ENCODE peak calls at places on chromosomes 5 and 9, in ten cellular contexts. F is neural progenitor cell; B is thoracic aorta; H is GM23248; Q is HCT116; N is heart left ventricle; D is CD8-positive, alpha-beta memory T cell; S is tibial artery; T is SJSA1; R is adipocyte. L is an unnamed sample.

GRCh38 chr5:176663566-176663965 is 16.3 kb downstream of the TSPAN17 start:
- DNase-seq in F (no peak), B (no peak), H (no peak), Q (no peak), N (peak; percentile 20), D (no peak), S (no peak), T (no peak), R (no peak), L (no peak)

GRCh38 chr5:76615759-76616158 is 7.4 kb downstream of the F2RL2 start:
- DNase-seq in F (no peak), B (no peak), H (no peak), Q (no peak), N (no peak), D (no peak), S (no peak), T (no peak), R (no peak), L (no peak)

GRCh38 chr9:71665247-71665646 is 103.1 kb downstream of the CEMIP2 start:
- DNase-seq in F (no peak), B (no peak), H (no peak), Q (no peak), N (no peak), D (no peak), S (no peak), T (no peak), R (no peak), L (no peak)

GRCh38 chr5:99119326-99119725 is 190.5 kb upstream of the CHD1 start:
- DNase-seq in F (no peak), B (no peak), H (no peak), Q (no peak), N (no peak), D (no peak), S (no peak), T (no peak), R (no peak), L (no peak)

GRCh38 chr5:4243865-4244264 is 648.2 kb downstream of the IRX1 start:
- DNase-seq in F (no peak), B (no peak), H (no peak), Q (no peak), N (no peak), D (no peak), S (no peak), T (no peak), R (no peak), L (no peak)

GRCh38 chr5:71695069-71695468 is 24.0 kb upstream of the CARTPT start:
- DNase-seq in F (no peak), B (no peak), H (no peak), Q (no peak), N (no peak), D (no peak), S (no peak), T (no peak), R (no peak), L (no peak)

GRCh38 chr5:19608434-19608833 is 379.6 kb downstream of the CDH18 start:
- DNase-seq in F (no peak), B (no peak), H (no peak), Q (no peak), N (no peak), D (no peak), S (no peak), T (no peak), R (peak; percentile 48), L (no peak)

GRCh38 chr5:179828756-179829421 is 8.2 kb downstream of the SQSTM1 start:
- DNase-seq in F (no peak), B (no peak), H (no peak), Q (no peak), N (no peak), D (no peak), S (no peak), T (no peak), R (no peak), L (no peak)

GRCh38 chr9:113906411-113907110 is 30.5 kb downstream of the ZNF618 start:
- DNase-seq in F (no peak), B (no peak), H (peak; percentile 44), Q (no peak), N (no peak), D (no peak), S (no peak), T (no peak), R (peak; percentile 19), L (no peak)

GRCh38 chr5:145941677-145942130 is 5.3 kb downstream of the SH3RF2 start:
- DNase-seq in F (no peak), B (no peak), H (peak; percentile 61), Q (peak; percentile 39), N (no peak), D (no peak), S (no peak), T (peak; percentile 55), R (no peak), L (no peak)

GRCh38 chr9:126154182-126154827 is 172.3 kb upstream of the MVB12B start:
- DNase-seq in F (no peak), B (no peak), H (no peak), Q (no peak), N (no peak), D (no peak), S (peak; percentile 38), T (no peak), R (no peak), L (no peak)

GRCh38 chr5:18281947-18282557 is 647.8 kb downstream of the TAF11L14 start:
- DNase-seq in F (peak; percentile 25), B (no peak), H (peak; percentile 67), Q (no peak), N (no peak), D (no peak), S (no peak), T (no peak), R (peak; percentile 79), L (no peak)

GRCh38 chr5:172918421-172919371 is 40.5 kb upstream of the RPL26L1 start:
- DNase-seq in F (no peak), B (no peak), H (no peak), Q (no peak), N (no peak), D (peak; percentile 46), S (no peak), T (no peak), R (no peak), L (no peak)

GRCh38 chr5:14250778-14251711 is 107.9 kb downstream of the TRIO start:
- DNase-seq in F (no peak), B (no peak), H (no peak), Q (no peak), N (no peak), D (no peak), S (no peak), T (no peak), R (no peak), L (no peak)

GRCh38 chr5:56585466-56585865 is 229.9 kb upstream of the MAP3K1 start:
- DNase-seq in F (no peak), B (no peak), H (peak; percentile 63), Q (no peak), N (no peak), D (no peak), S (no peak), T (no peak), R (peak; percentile 45), L (no peak)

GRCh38 chr5:142303576-142303975 is 21.2 kb downstream of the SPRY4 start:
- DNase-seq in F (no peak), B (no peak), H (peak; percentile 54), Q (no peak), N (no peak), D (no peak), S (no peak), T (no peak), R (peak; percentile 9), L (no peak)

DNA sequence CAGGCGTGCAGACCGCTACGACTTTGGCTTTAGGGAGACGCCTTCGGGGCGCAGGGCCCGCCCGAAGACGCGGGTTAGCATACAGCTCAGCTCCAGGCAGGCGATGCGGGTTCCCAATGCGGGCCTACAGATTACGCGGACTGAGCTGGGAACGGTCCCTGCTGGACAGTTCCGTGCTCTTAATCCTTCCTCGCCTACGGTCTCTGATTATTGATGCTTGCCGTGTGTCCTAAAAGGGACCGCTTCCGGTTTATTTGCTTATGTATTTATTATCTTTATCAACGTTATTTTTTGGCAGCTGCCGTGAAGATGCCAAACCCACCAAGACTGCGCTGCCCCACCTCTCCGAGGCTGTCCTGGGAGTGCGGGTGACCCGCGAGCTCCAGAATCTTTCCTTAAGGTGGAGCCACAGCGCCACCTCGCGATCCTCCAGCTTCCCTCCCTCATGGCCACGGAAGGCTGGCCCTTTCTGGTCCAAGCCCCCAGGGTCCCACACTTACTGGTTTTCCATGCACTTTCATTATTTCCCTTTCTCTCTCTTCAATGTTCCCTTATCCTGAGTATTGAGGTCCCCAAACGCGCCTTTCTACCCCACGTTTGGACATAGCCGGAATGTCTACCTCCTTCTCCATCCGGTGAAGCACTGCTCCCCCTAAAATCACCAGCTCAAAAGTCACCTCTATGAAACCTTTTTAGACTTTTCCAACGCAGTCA is 7.0 kb upstream of the EBF1 start:
- DNase-seq in F (peak; percentile 93), B (no peak), H (peak; percentile 86), Q (peak; percentile 33), N (peak; percentile 85), D (peak; percentile 52), S (peak; percentile 85), T (peak; percentile 87), R (peak; percentile 92), L (peak; percentile 64)
- H3K27me3 ChIP-seq in F (peaks cover 100% of the 10 kb centered on the region), B (no peaks in the 10 kb centered on the region), H (no peaks in the 10 kb centered on the region), Q (peaks cover 54% of the 10 kb centered on the region), N (peaks cover 13% of the 10 kb centered on the region), D (peaks cover 24% of the 10 kb centered on the region), S (no peaks in the 10 kb centered on the region), T (peaks cover 2% of the 10 kb centered on the region), R (no peaks in the 10 kb centered on the region), L (peaks cover 43% of the 10 kb centered on the region)

DNA sequence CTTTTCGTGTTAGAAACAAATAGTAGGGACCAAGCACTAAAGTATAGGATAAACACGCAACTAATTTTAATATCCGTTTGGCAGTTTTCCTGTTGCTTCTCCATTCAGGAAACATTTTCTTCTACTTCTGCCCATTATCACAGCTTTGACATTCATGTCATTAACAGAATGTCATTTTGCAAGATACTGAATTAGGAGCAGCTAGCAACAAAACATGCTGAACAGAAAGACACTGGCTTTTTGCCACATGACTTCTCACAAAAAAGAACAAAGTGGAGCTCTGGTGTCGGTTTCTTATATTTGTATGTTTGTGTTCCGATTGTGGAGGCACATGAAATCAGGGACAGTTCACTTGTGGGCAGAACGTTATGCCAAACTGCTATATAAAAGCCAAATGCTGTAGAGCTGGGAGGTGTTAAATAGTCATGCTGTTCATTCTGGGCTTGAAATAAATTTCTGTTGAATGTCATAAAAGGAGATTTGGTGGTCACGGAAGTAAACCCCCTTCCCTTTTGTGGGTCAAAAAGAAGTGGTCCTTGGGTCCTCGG is 153.9 kb downstream of the CD180 start:
- DNase-seq in F (no peak), B (no peak), H (no peak), Q (no peak), N (no peak), D (no peak), S (no peak), T (no peak), R (no peak), L (no peak)
- H3K27me3 ChIP-seq in F (no peaks in the 10 kb centered on the region), B (no peaks in the 10 kb centered on the region), H (no peaks in the 10 kb centered on the region), Q (peaks cover 20% of the 10 kb centered on the region), N (no peaks in the 10 kb centered on the region), D (no peaks in the 10 kb centered on the region), S (no peaks in the 10 kb centered on the region), T (no peaks in the 10 kb centered on the region), R (no peaks in the 10 kb centered on the region), L (no peaks in the 10 kb centered on the region)

GRCh38 chr5:160918386-160918785 is 66.4 kb upstream of the ATP10B start:
- DNase-seq in F (no peak), B (no peak), H (no peak), Q (no peak), N (no peak), D (no peak), S (no peak), T (no peak), R (no peak), L (no peak)
- H3K27me3 ChIP-seq in F (no peaks in the 10 kb centered on the region), B (no peaks in the 10 kb centered on the region), H (no peaks in the 10 kb centered on the region), Q (no peaks in the 10 kb centered on the region), N (no peaks in the 10 kb centered on the region), D (no peaks in the 10 kb centered on the region), S (no peaks in the 10 kb centered on the region), T (no peaks in the 10 kb centered on the region), R (peaks cover 7% of the 10 kb centered on the region), L (no peaks in the 10 kb centered on the region)

GRCh38 chr5:1245901-1246576 is 20.9 kb downstream of the SLC6A18 start:
- DNase-seq in F (no peak), B (no peak), H (no peak), Q (no peak), N (no peak), D (no peak), S (no peak), T (no peak), R (no peak), L (no peak)
- H3K27me3 ChIP-seq in F (peaks cover 16% of the 10 kb centered on the region), B (no peaks in the 10 kb centered on the region), H (no peaks in the 10 kb centered on the region), Q (no peaks in the 10 kb centered on the region), N (peaks cover 32% of the 10 kb centered on the region), D (peaks cover 9% of the 10 kb centered on the region), S (no peaks in the 10 kb centered on the region), T (peaks cover 76% of the 10 kb centered on the region), R (peaks cover 21% of the 10 kb centered on the region), L (peaks cover 15% of the 10 kb centered on the region)

L was measured in CD4-positive, alpha-beta T cell.